ENCODE peak calls at places on chromosomes 16 and 17, in five cellular contexts. P is HepG2, X is K562, Q is GM12878, W is upper lobe of left lung. F is an unnamed sample. For H3K27me3, the result is how much of the 10 kb centered on the place peaks cover.

GRCh38 chr17:52395308-52395707 is 236.8 kb upstream of the CA10 start:
- ATAC-seq in P (no peak), X (no peak), Q (no peak), W (no peak), F (no peak)

GRCh38 chr17:17269926-17270773 is 10.9 kb downstream of the COPS3 start:
- ATAC-seq in P (peak), X (no peak), Q (peak), W (no peak), F (no peak)

GRCh38 chr16:28974007-28974436 is 556 bp upstream of the SPNS1 start:
- ATAC-seq in P (peak), X (peak), Q (peak), W (peak), F (peak)

GRCh38 chr17:58875261-58875660 is 119.6 kb downstream of the PPM1E start:
- ATAC-seq in P (no peak), X (no peak), Q (peak), W (no peak), F (no peak)

GRCh38 chr16:8299635-8300034 is 290.7 kb downstream of the TMEM114 start:
- ATAC-seq in P (no peak), X (no peak), Q (no peak), W (no peak), F (no peak)

GRCh38 chr17:77299256-77300015 is 158.7 kb downstream of the SEC14L1 start:
- ATAC-seq in P (peak), X (no peak), Q (no peak), W (no peak), F (no peak)

GRCh38 chr16:18048858-18049257 is 287.7 kb downstream of the NPIPA8 start:
- ATAC-seq in P (no peak), X (no peak), Q (no peak), W (no peak), F (no peak)

GRCh38 chr17:15651001-15651582 is 31.6 kb upstream of the FBXW10B start:
- ATAC-seq in P (no peak), X (no peak), Q (no peak), W (peak), F (peak)

GRCh38 chr16:28905229-28905754 is 19.7 kb downstream of the RABEP2 start:
- ATAC-seq in P (peak), X (no peak), Q (no peak), W (peak), F (no peak)

DNA sequence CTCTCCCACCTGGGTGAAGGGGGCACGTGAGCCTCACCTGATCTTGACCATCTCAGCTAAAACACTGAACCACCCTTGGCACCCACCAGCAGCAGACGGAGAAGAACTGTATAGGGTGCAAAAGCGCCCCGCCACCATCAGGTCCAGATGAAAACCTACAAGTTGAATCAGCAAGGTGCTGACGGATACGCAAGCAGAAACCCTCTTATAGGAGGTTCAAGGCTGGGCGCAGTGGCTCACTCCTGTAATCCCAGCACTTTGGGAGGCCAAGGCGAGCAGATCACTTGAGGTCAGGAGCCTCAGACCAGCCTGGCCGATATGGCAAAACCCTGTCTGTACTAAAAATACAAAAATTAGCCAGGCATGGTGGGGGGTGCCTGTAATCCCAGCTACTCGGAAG is 575 bp upstream of the IL17C start:
- ATAC-seq in P (no peak), X (no peak), Q (no peak), W (no peak), F (no peak)
- H3K27me3 ChIP-seq in P (under half), X (under half), Q (under half), W (under half), F (half or more)

DNA sequence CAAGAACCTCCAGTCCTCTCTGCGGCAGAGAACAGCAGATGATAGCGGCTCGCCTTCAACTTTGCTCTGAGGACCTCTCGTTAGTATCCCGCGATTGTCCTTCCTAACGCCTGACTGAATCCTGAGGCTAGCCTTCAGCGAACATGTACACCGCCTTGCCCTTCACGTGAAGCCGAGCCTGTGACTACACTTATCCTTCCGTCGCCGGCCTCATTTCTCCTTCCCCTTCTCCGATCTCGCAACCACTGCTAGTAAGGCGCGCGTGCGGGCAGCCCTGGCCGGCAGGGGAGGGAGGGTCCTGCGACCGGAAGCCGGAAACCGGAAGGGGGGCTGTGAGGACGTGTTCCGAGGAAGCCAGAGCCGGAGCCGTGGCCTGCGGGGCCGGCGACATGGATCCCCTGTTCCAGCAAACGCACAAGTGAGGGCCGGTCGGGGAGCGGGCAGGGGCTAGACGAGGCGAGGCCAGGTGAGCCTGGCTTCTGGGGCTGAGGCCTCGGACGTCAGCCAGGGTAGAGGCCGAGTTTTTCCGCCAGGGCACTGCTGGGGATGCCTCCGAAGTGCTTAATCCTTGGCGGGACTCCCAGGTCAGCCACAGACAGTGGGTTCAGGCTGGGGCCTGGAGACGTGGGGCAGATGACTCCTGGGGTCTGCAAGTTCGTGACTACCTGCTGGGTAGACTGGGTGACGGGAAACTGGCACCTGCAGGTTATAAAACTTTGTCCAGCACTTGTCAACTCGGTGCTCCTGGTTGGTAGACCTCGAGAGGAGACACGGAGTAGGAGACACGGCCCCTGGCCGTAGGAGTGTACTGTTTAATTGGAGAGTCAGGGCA is at the start of gene GOSR2:
- ATAC-seq in P (peak), X (peak), Q (peak), W (peak), F (peak)
- TF ChIP-seq EP300 in P (peak), X (peak), Q (no peak), W (no peak), F (no peak)

GRCh38 chr17:36812762-36813161 is 124.5 kb upstream of the LHX1 start:
- ATAC-seq in P (no peak), X (no peak), Q (no peak), W (no peak), F (no peak)
- H3K27me3 ChIP-seq in P (half or more), X (half or more), Q (under half), W (under half), F (half or more)

GRCh38 chr16:2603165-2604015 is 65.6 kb downstream of the PDPK1 start:
- ATAC-seq in P (peak), X (peak), Q (peak), W (peak), F (peak)
- TF ChIP-seq EP300 in P (no peak), X (peak), Q (no peak), W (peak), F (no peak)

GRCh38 chr17:7133424-7133823 is 18.8 kb upstream of the ASGR2 start:
- ATAC-seq in P (peak), X (peak), Q (peak), W (peak), F (no peak)
- H3K27me3 ChIP-seq in P (under half), X (under half), Q (under half), W (under half), F (half or more)

GRCh38 chr17:8055851-8056231 is 17.0 kb downstream of the ALOX15B start:
- ATAC-seq in P (peak), X (no peak), Q (no peak), W (no peak), F (no peak)

GRCh38 chr17:8056976-8057625 is 18.2 kb downstream of the ALOX15B start:
- ATAC-seq in P (peak), X (no peak), Q (no peak), W (peak), F (no peak)

GRCh38 chr17:8057691-8058114 is 18.8 kb downstream of the ALOX15B start:
- ATAC-seq in P (peak), X (peak), Q (peak), W (peak), F (peak)

GRCh38 chr17:8059131-8059530 is 20.3 kb downstream of the ALOX15B start:
- ATAC-seq in P (no peak), X (no peak), Q (no peak), W (no peak), F (no peak)

DNA sequence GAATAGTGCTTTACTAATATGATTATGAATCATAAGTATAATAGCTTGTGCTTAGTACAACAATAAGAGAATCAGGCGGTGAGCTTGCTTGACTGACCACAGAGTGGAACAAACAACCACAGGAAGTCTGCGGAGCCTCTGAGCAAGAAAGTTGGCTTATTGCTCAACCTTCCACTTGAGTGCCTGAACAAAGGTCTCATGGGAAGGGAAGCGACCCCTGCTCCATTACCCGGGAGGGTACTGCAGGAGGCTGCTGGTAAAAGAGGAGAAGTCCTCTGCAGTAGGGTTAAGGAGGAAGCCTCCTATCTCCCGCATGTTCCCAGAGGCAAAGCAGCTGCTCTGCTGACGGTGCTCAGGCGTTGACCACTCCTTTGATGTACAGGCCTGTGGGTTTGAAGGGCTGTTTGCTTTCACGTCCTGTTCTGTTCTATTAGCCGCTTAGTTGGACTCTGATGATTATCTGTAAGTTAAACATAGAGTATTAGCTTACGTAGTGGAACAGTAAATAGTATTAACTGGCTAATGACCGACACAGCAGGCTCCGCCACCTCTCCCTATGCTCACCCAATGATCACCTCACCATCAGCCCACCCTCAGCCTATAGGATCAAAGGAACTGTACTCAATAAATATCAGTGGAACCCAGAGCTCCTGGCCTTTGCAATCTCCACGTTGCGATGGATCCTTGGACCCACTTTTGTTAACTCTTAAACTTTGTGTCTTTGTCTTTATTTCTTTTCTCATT is 17.5 kb downstream of the ALOX15B start:
- ATAC-seq in P (peak), X (no peak), Q (peak), W (peak), F (peak)
- TF ChIP-seq EP300 in P (no peak), X (no peak), Q (no peak), W (peak), F (no peak)

GRCh38 chr17:2023692-2024571 is 1.2 kb downstream of the RTN4RL1 start:
- ATAC-seq in P (peak), X (no peak), Q (no peak), W (peak), F (peak)

GRCh38 chr17:2025220-2025621 is at the start of gene RTN4RL1:
- ATAC-seq in P (no peak), X (peak), Q (no peak), W (peak), F (peak)

GRCh38 chr17:2023256-2023655 is 1.9 kb downstream of the RTN4RL1 start:
- ATAC-seq in P (no peak), X (no peak), Q (no peak), W (no peak), F (peak)

GRCh38 chr17:2025622-2026309 is 632 bp upstream of the RTN4RL1 start:
- ATAC-seq in P (peak), X (peak), Q (no peak), W (peak), F (no peak)

DNA sequence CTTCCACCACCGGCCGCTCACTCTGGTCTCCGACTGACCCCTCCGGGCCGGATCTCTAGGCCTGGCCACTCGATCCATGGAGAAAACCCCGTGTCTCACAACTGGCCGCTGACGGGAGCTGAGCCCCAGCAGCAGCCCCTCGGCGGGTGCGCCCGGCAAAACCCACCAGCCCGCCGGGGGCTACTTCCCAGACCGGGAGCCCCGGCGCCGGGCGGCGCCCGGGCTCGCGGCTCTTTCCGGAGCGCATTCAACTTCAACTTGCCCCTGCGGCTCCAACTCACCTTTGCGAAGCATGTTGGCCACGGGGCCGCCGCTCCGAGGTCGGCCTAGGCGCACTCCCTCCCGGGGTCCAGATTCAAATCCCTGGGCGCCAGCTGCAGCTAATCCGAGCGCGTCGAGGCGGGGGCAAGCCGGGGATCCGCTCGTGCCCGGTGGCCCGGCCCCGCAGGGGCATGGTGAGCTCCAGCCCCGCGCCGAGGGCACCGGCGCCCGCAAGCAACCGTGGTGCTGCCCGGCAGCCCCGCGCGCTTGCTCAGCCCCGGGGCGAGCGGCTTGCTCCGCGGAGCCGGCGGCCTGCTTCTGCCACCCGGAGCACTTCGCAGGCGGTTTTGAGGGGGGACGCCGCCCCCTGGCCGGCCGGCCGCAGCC is 438 bp downstream of the RTN4RL1 start:
- ATAC-seq in P (no peak), X (no peak), Q (no peak), W (no peak), F (no peak)
- H3K27me3 ChIP-seq in P (half or more), X (under half), Q (under half), W (under half), F (half or more)

GRCh38 chr17:38449364-38449763 is 21.1 kb downstream of the ARHGAP23 start:
- ATAC-seq in P (peak), X (no peak), Q (no peak), W (peak), F (no peak)

GRCh38 chr17:38451840-38452529 is 23.7 kb downstream of the ARHGAP23 start:
- ATAC-seq in P (no peak), X (no peak), Q (no peak), W (peak), F (peak)

GRCh38 chr17:38452719-38453118 is 24.5 kb downstream of the ARHGAP23 start:
- ATAC-seq in P (no peak), X (no peak), Q (no peak), W (no peak), F (no peak)

GRCh38 chr17:38450699-38451029 is 22.4 kb downstream of the ARHGAP23 start:
- ATAC-seq in P (no peak), X (no peak), Q (no peak), W (no peak), F (no peak)

DNA sequence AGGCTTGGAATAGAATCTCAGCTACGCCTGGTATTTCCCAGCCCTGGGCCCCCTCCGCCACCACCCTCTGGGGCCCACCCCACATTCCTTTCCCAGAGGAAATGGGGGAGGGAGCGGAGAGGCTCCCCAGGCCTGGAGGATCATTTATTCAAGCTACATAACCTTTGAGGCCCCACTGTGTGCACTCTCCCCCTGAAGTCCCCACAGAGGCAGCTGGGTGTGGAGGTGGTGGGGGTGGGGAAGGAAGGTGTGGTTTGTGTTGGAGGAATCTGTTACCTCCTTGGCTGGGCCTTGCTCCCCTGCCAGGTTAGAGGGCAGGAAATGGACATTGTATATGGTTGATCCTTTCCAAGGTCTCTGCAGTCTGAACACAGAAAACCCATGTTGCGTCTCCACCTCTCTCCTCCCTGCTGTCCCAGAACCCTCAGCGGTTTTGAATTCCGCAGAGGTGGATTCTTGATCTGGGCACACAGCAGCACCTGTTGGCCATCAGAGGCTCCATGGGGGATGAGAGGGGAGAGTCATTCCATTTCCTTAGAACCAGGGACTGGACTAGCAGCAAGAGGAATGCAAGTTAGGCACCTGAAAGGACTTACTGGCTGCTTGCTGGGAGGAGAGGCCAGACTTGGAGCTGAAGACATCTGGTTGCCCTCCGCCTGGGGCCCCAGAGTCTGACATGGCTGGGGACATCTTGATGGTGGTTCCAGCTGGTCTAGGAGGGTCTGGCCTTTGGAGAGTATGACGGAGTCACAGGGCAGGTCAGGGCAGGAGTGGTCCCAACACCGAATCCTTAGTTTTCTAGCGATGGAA is 23.0 kb downstream of the ARHGAP23 start:
- ATAC-seq in P (no peak), X (no peak), Q (no peak), W (peak), F (peak)
- TF ChIP-seq EP300 in P (no peak), X (no peak), Q (no peak), W (peak), F (no peak)